ENCODE peak calls at places on chromosomes 12 and 14, in six cellular contexts. N is heart left ventricle, U is hepatocyte, P is IMR-90, T is fibroblast of the aortic adventitia, I is right atrium auricular region. D is an unnamed sample.

GRCh38 chr12:85461127-85461526 is 181.1 kb downstream of the ALX1 start:
- DNase-seq in N (no peak), U (no peak), P (no peak), T (no peak), I (no peak), D (no peak)

GRCh38 chr14:104602933-104603325 is 1.6 kb downstream of the TMEM179 start:
- DNase-seq in N (no peak), U (no peak), P (no peak), T (no peak), I (no peak), D (no peak)

GRCh38 chr12:68915055-68915454 is 17.9 kb downstream of the CPM start:
- DNase-seq in N (no peak), U (no peak), P (peak; percentile 87), T (peak; percentile 90), I (no peak), D (peak; percentile 95)

GRCh38 chr14:74911704-74912103 is 11.4 kb downstream of the RPS6KL1 start:
- DNase-seq in N (no peak), U (no peak), P (no peak), T (no peak), I (no peak), D (no peak)

GRCh38 chr14:52111583-52111982 is 42.7 kb upstream of the NID2 start:
- DNase-seq in N (no peak), U (no peak), P (peak; percentile 87), T (peak; percentile 79), I (no peak), D (peak; percentile 29)

GRCh38 chr12:49796606-49797451 is 31.4 kb downstream of the NCKAP5L start:
- DNase-seq in N (no peak), U (no peak), P (no peak), T (no peak), I (no peak), D (no peak)

GRCh38 chr14:56328021-56328420 is 209.8 kb downstream of the PELI2 start:
- DNase-seq in N (no peak), U (no peak), P (no peak), T (no peak), I (no peak), D (no peak)

GRCh38 chr12:93442411-93443340 is 929 bp upstream of the UBE2N start:
- DNase-seq in N (no peak), U (no peak), P (peak; percentile 34), T (no peak), I (no peak), D (no peak)

GRCh38 chr14:21768116-21768874 is 94.7 kb upstream of the OR4E1 start:
- DNase-seq in N (no peak), U (peak; percentile 55), P (peak; percentile 1), T (no peak), I (no peak), D (no peak)

GRCh38 chr12:114580306-114580705 is 103.7 kb downstream of the TBX3 start:
- DNase-seq in N (no peak), U (no peak), P (no peak), T (no peak), I (no peak), D (no peak)

GRCh38 chr14:72883963-72884362 is 9.9 kb downstream of the DPF3 start:
- DNase-seq in N (no peak), U (no peak), P (peak; percentile 55), T (peak; percentile 41), I (no peak), D (no peak)

GRCh38 chr12:47366203-47366978 is 286.6 kb upstream of the AMIGO2 start:
- DNase-seq in N (no peak), U (no peak), P (no peak), T (peak; percentile 35), I (no peak), D (peak; percentile 36)

GRCh38 chr12:77485961-77486579 is 344.6 kb upstream of the NAV3 start:
- DNase-seq in N (no peak), U (no peak), P (no peak), T (no peak), I (no peak), D (no peak)

GRCh38 chr12:45458854-45459807 is 243.2 kb downstream of the ANO6 start:
- DNase-seq in N (no peak), U (no peak), P (peak; percentile 13), T (peak; percentile 98), I (no peak), D (peak; percentile 39)

GRCh38 chr12:44502681-44503080 is 373.4 kb downstream of the NELL2 start:
- DNase-seq in N (no peak), U (no peak), P (no peak), T (no peak), I (no peak), D (no peak)

GRCh38 chr12:7935464-7935772 is 569 bp downstream of the SLC2A3 start:
- DNase-seq in N (no peak), U (no peak), P (no peak), T (no peak), I (no peak), D (no peak)

GRCh38 chr12:108691995-108692808 is 39.1 kb downstream of the CORO1C start:
- DNase-seq in N (peak; percentile 54), U (peak; percentile 19), P (peak; percentile 34), T (no peak), I (no peak), D (no peak)

GRCh38 chr12:75634244-75635222 is 123.1 kb upstream of the KRR1 start:
- DNase-seq in N (no peak), U (no peak), P (no peak), T (peak; percentile 66), I (no peak), D (no peak)

GRCh38 chr14:104342435-104343293 is 204.3 kb downstream of the KIF26A start:
- DNase-seq in N (no peak), U (no peak), P (no peak), T (no peak), I (no peak), D (no peak)

GRCh38 chr12:46468159-46468558 is 95.6 kb upstream of the SLC38A2 start:
- DNase-seq in N (peak; percentile 63), U (no peak), P (no peak), T (no peak), I (peak; percentile 72), D (no peak)

GRCh38 chr12:121637231-121637914 is 11.0 kb downstream of the ORAI1 start:
- DNase-seq in N (peak; percentile 38), U (no peak), P (no peak), T (no peak), I (no peak), D (no peak)

GRCh38 chr12:67534671-67535070 is 113.9 kb upstream of the DYRK2 start:
- DNase-seq in N (peak; percentile 35), U (peak; percentile 22), P (peak; percentile 70), T (peak; percentile 94), I (peak; percentile 68), D (peak; percentile 95)

GRCh38 chr12:68086019-68086603 is 73.4 kb downstream of the IFNG start:
- DNase-seq in N (no peak), U (no peak), P (no peak), T (no peak), I (no peak), D (no peak)

GRCh38 chr12:14403711-14404164 is 38.3 kb downstream of the ATF7IP start:
- DNase-seq in N (no peak), U (peak; percentile 67), P (peak; percentile 82), T (peak; percentile 87), I (no peak), D (peak; percentile 80)

GRCh38 chr14:105903971-105904370 is 377.6 kb downstream of the TMEM121 start:
- DNase-seq in N (no peak), U (no peak), P (no peak), T (no peak), I (no peak), D (no peak)

GRCh38 chr14:100731011-100731670 is 4.4 kb downstream of the DLK1 start:
- DNase-seq in N (no peak), U (no peak), P (no peak), T (no peak), I (no peak), D (no peak)

GRCh38 chr12:1741154-1741949 is 50.5 kb downstream of the ADIPOR2 start:
- DNase-seq in N (no peak), U (no peak), P (peak; percentile 30), T (no peak), I (no peak), D (peak; percentile 15)

GRCh38 chr12:29455087-29455486 is 42.4 kb downstream of the OVCH1 start:
- DNase-seq in N (no peak), U (no peak), P (no peak), T (no peak), I (no peak), D (no peak)

GRCh38 chr12:29447285-29447975 is 50.1 kb downstream of the OVCH1 start:
- DNase-seq in N (no peak), U (no peak), P (no peak), T (no peak), I (no peak), D (no peak)

GRCh38 chr12:29448157-29448556 is 49.3 kb downstream of the OVCH1 start:
- DNase-seq in N (no peak), U (no peak), P (no peak), T (no peak), I (no peak), D (no peak)

DNA sequence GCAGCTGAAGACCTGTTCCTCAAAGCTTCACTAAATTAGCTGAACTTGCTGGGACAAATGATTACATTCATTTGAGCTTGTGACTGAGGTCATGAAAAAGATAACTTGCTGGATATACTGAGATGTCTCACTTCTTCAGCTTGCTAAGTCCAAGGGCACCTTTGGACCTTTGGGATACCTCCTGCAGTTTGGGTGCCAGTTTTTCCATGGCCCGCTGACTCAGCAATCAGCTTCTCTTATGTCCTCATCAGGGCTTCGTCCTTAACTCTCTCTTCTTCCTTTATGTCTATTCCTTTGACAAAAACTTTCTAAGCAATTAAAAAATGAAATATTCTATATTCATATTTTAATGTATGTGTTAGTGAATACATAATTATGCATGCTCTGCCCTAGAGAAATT is 45.6 kb downstream of the OVCH1 start:
- DNase-seq in N (no peak), U (no peak), P (no peak), T (no peak), I (no peak), D (no peak)
- H3K4me3 ChIP-seq in N (no peak overlapping the region), U (no peak overlapping the region), P (no peak overlapping the region), T (no peak overlapping the region), I (no peak overlapping the region), D (no peak overlapping the region)

DNA sequence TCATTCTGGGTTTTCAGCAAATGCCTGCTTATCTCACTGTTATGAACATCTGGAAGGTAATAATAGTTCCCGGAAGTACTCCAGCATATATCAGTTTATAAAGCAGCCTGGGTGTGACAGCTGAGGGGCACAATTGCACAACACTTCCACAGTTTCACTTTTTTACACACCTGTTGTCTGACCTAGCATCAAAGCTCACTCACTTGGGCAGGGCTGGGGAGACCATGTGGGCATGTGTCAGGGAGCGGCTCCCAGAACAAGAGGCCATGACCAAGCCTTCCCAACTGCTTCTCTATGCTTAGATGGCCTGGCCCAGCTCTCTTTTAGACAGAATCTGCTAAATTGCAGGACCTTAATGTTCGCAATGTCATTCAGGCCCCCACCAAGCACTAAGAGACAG is 51.1 kb upstream of the RIC8B start:
- DNase-seq in N (no peak), U (no peak), P (no peak), T (no peak), I (no peak), D (no peak)
- TF ChIP-seq CTCF in N (no peak), U (no peak), P (no peak), T (no peak), I (no peak), D (no peak)

GRCh38 chr12:6444704-6445688 is at the start of gene CD27:
- DNase-seq in N (no peak), U (no peak), P (no peak), T (no peak), I (no peak), D (no peak)
- H3K4me3 ChIP-seq in N (no peak within 1 kb of the TSS), U (no peak within 1 kb of the TSS), P (no peak within 1 kb of the TSS), T (no peak within 1 kb of the TSS), I (no peak within 1 kb of the TSS), D (no peak within 1 kb of the TSS)

GRCh38 chr12:113232787-113233585 is 11.7 kb downstream of the TPCN1 start:
- DNase-seq in N (peak; percentile 75), U (no peak), P (no peak), T (peak; percentile 35), I (no peak), D (peak; percentile 69)
- TF ChIP-seq CTCF in N (no peak), U (no peak), P (no peak), T (no peak), I (no peak), D (no peak)

D was measured in AG10803.